ENCODE peak calls at places on chromosomes 2 and 18, in seven cellular contexts. G, N, M, W, L, U and S are unnamed samples.

GRCh38 chr18:45245036-45245638 is 370.1 kb upstream of the SLC14A2 start:
- DNase-seq in G (peak; percentile 34), N (no peak), M (no peak), W (no peak), L (no peak), U (no peak), S (no peak)

GRCh38 chr18:79371536-79372210 is 24.1 kb upstream of the NFATC1 start:
- DNase-seq in G (no peak), N (no peak), M (no peak), W (no peak), L (no peak), U (no peak), S (peak; percentile 36)

GRCh38 chr2:198157314-198157713 is 352.9 kb downstream of the PLCL1 start:
- DNase-seq in G (no peak), N (no peak), M (no peak), W (no peak), L (no peak), U (no peak), S (no peak)

GRCh38 chr2:146814971-146815370 is 1029.9 kb upstream of the ACVR2A start:
- DNase-seq in G (no peak), N (no peak), M (no peak), W (no peak), L (no peak), U (no peak), S (no peak)

GRCh38 chr2:225566798-225567197 is 167.3 kb downstream of the NYAP2 start:
- DNase-seq in G (peak; percentile 3), N (no peak), M (no peak), W (no peak), L (no peak), U (no peak), S (no peak)

GRCh38 chr18:22609642-22610041 is 191.9 kb upstream of the CTAGE1 start:
- DNase-seq in G (peak; percentile 23), N (no peak), M (no peak), W (no peak), L (no peak), U (no peak), S (no peak)

GRCh38 chr18:26487437-26487836 is 60.9 kb downstream of the KCTD1 start:
- DNase-seq in G (peak; percentile 62), N (no peak), M (no peak), W (no peak), L (no peak), U (no peak), S (no peak)

GRCh38 chr18:49164738-49165137 is 214.0 kb upstream of the SMAD7 start:
- DNase-seq in G (no peak), N (no peak), M (no peak), W (no peak), L (no peak), U (no peak), S (no peak)

GRCh38 chr2:71306762-71307161 is 24.8 kb upstream of the ZNF638 start:
- DNase-seq in G (peak; percentile 88), N (no peak), M (no peak), W (no peak), L (no peak), U (no peak), S (no peak)

GRCh38 chr2:45888167-45888566 is 236.7 kb downstream of the PRKCE start:
- DNase-seq in G (peak; percentile 75), N (no peak), M (no peak), W (no peak), L (no peak), U (peak; percentile 19), S (no peak)

GRCh38 chr2:17538844-17539554 is 1.5 kb upstream of the VSNL1 start:
- DNase-seq in G (peak; percentile 77), N (no peak), M (peak; percentile 75), W (no peak), L (peak; percentile 65), U (no peak), S (no peak)